ENCODE peak calls at places on chromosome 2, in four cellular contexts. D, K, F and W are unnamed samples.

GRCh38 chr2:54503828-54504227 is 47.7 kb downstream of the SPTBN1 start:
- DNase-seq in D (no peak), K (no peak), F (no peak), W (no peak)

GRCh38 chr2:567865-568638 is 109.2 kb downstream of the TMEM18 start:
- DNase-seq in D (no peak), K (peak; percentile 28), F (peak; percentile 78), W (peak; percentile 78)

GRCh38 chr2:628651-629050 is 48.6 kb downstream of the TMEM18 start:
- DNase-seq in D (no peak), K (no peak), F (peak; percentile 73), W (no peak)

GRCh38 chr2:25349397-25349796 is 7.7 kb upstream of the DNMT3A start:
- DNase-seq in D (no peak), K (no peak), F (no peak), W (no peak)

GRCh38 chr2:216006164-216006663 is 7.1 kb downstream of the MREG start:
- DNase-seq in D (peak; percentile 73), K (no peak), F (peak; percentile 83), W (no peak)

GRCh38 chr2:25265802-25266201 is 75.9 kb downstream of the DNMT3A start:
- DNase-seq in D (no peak), K (no peak), F (no peak), W (no peak)

GRCh38 chr2:237700583-237701032 is 73.2 kb downstream of the LRRFIP1 start:
- DNase-seq in D (peak; percentile 67), K (peak; percentile 70), F (no peak), W (peak; percentile 92)

GRCh38 chr2:44771510-44771909 is 170.0 kb upstream of the SIX3 start:
- DNase-seq in D (no peak), K (no peak), F (no peak), W (no peak)

GRCh38 chr2:159380676-159381239 is 94.3 kb upstream of the WDSUB1 start:
- DNase-seq in D (no peak), K (no peak), F (no peak), W (no peak)

GRCh38 chr2:204705243-204705971 is 160.1 kb downstream of the PARD3B start:
- DNase-seq in D (no peak), K (no peak), F (no peak), W (no peak)

GRCh38 chr2:188676012-188676405 is 298.2 kb upstream of the COL3A1 start:
- DNase-seq in D (no peak), K (no peak), F (no peak), W (no peak)

GRCh38 chr2:56008661-56009411 is 85.3 kb upstream of the EFEMP1 start:
- DNase-seq in D (no peak), K (peak; percentile 33), F (peak; percentile 15), W (peak; percentile 86)

GRCh38 chr2:121253674-121254240 is 31.2 kb downstream of the TFCP2L1 start:
- DNase-seq in D (no peak), K (no peak), F (no peak), W (peak; percentile 46)

GRCh38 chr2:190533175-190533967 is 1.2 kb downstream of the NEMP2 start:
- DNase-seq in D (no peak), K (no peak), F (no peak), W (no peak)

GRCh38 chr2:241267249-241268067 is 48.0 kb downstream of the HDLBP start:
- DNase-seq in D (no peak), K (no peak), F (no peak), W (no peak)

GRCh38 chr2:178502751-178503150 is 22.5 kb downstream of the PLEKHA3 start:
- DNase-seq in D (no peak), K (no peak), F (no peak), W (no peak)

GRCh38 chr2:85768713-85769112 is 14.9 kb downstream of the ATOH8 start:
- DNase-seq in D (no peak), K (peak; percentile 84), F (no peak), W (peak; percentile 95)

GRCh38 chr2:1286929-1287328 is 126.3 kb upstream of the TPO start:
- DNase-seq in D (no peak), K (no peak), F (peak; percentile 5), W (no peak)

GRCh38 chr2:239896075-239896474 is 129.1 kb downstream of the NDUFA10 start:
- DNase-seq in D (no peak), K (no peak), F (no peak), W (no peak)

GRCh38 chr2:8993196-8993901 is 10.1 kb downstream of the MBOAT2 start:
- DNase-seq in D (no peak), K (no peak), F (no peak), W (no peak)

GRCh38 chr2:1754046-1754445 is 9.7 kb upstream of the PXDN start:
- DNase-seq in D (no peak), K (no peak), F (no peak), W (no peak)

GRCh38 chr2:162972383-162972782 is 133.8 kb upstream of the KCNH7 start:
- DNase-seq in D (no peak), K (no peak), F (no peak), W (no peak)

GRCh38 chr2:195686564-195686963 is 29.5 kb downstream of the SLC39A10 start:
- DNase-seq in D (no peak), K (no peak), F (no peak), W (no peak)

DNA sequence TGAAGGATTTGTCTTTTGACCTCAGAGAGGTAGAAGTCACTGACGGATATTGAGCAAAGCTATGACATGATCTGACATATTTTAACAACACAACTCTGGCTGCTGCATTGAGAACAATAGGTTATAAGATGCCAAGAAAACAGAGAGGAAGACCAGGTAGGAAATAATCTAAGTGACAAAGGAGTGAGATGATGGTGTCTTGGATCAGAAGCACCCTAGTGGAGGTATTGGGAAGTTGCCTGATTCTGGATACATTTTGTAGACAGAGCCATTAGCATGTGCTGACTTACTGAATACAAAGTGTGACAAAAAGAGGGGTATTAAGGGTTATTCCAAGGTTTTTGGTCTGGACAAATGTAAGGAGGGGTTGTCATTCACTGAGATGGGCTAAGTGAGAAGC is 1438.1 kb downstream of the DPP10 start:
- DNase-seq in D (no peak), K (no peak), F (peak; percentile 1), W (no peak)
- TF ChIP-seq CTCF in D (no peak), K (no peak), F (no peak), W (no peak)

DNA sequence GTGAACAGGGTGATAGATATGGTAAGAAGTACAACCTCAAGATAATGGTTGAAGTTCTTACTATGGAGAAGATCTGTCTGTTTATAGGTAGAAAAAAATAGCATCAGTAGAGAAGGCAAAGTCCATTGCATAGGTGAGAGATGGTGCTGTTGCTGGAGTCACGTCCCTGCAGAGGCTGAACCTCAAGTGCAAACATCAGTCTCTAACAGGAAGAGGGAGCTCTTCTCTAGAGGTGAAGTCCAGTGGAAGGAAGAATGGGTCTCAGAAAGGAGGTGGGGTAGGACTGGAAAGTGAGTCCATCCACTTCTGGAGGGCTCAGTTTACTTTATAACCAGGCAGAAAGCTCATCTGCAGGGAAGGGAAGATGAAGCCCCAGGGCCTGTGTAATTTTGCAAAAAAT is 337.7 kb downstream of the MEIS1 start:
- DNase-seq in D (no peak), K (no peak), F (no peak), W (no peak)
- TF ChIP-seq CTCF in D (no peak), K (no peak), F (no peak), W (no peak)

DNA sequence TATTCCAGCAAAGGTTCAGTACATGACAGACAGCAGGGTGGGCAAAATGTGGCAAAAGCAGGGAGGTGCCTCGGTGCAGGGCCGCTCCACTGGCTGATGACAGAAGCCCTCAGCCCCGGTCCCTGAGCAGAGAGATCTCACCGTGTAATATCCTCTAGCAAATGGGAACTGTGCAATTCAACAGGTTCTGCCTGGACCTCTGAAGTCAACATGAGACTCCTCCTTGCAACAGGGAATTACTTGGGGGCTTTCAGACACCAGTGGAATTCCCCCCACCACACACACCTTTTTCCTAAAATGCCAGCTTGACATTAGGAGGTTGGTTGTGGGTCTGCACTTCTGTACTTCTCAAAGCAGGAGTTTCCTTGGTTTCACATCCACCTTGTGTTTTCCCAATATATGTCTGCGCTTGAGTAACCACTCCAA is 50.8 kb downstream of the SPRED2 start:
- DNase-seq in D (no peak), K (no peak), F (no peak), W (no peak)
- TF ChIP-seq CTCF in D (no peak), K (no peak), F (no peak), W (no peak)

DNA sequence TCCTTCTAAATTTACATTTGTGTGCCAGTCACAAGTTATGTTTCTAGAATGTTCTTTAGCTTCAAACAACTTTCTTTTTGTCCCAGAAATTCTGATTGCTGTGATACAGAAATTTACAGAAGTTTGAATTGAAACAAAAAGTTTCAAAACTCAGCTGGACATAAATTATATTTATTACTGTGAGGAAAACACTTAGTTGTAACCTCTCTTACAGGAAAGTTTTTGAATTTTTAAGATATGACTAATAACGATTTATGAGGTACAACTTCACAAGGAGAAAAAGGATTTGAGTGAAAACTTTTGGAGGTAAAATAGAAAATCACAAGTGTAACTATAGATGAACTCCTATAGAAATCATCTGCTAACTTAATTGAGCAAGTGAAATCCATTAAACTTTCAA is 205.3 kb downstream of the TMEM247 start:
- DNase-seq in D (no peak), K (no peak), F (no peak), W (no peak)
- TF ChIP-seq CTCF in D (no peak), K (no peak), F (no peak), W (no peak)

GRCh38 chr2:105377871-105378270 is 21.0 kb downstream of the FHL2 start:
- DNase-seq in D (no peak), K (no peak), F (no peak), W (no peak)
- TF ChIP-seq CTCF in D (no peak), K (peak; percentile 29), F (no peak), W (no peak)

GRCh38 chr2:148020358-148021058 is at the start of gene ORC4:
- DNase-seq in D (peak; percentile 99), K (peak; percentile 98), F (peak; percentile 96), W (peak; percentile 100)
- TF ChIP-seq CTCF in D (peak; percentile 39), K (peak; percentile 52), F (peak; percentile 70), W (no peak)

GRCh38 chr2:71277159-71277498 is 50.2 kb upstream of the PAIP2B start:
- DNase-seq in D (no peak), K (no peak), F (no peak), W (no peak)

GRCh38 chr2:71276311-71277158 is 49.6 kb upstream of the PAIP2B start:
- DNase-seq in D (peak; percentile 93), K (peak; percentile 93), F (peak; percentile 95), W (peak; percentile 88)

GRCh38 chr2:71275939-71276310 is 49.0 kb upstream of the PAIP2B start:
- DNase-seq in D (no peak), K (no peak), F (no peak), W (no peak)

GRCh38 chr2:71281950-71282349 is 49.6 kb upstream of the ZNF638 start:
- DNase-seq in D (no peak), K (no peak), F (no peak), W (no peak)

GRCh38 chr2:71277536-71278103 is 50.7 kb upstream of the PAIP2B start:
- DNase-seq in D (peak; percentile 68), K (peak; percentile 72), F (peak; percentile 30), W (no peak)
- TF ChIP-seq CTCF in D (peak; percentile 34), K (peak; percentile 70), F (peak; percentile 25), W (no peak)